ENCODE peak calls at places on chromosome 2, in eight cellular contexts. Y, V, B, A, I, N, W and M are unnamed samples.

GRCh38 chr2:96505231-96505889 is at the start of gene NEURL3:
- DNase-seq in Y (no peak), V (no peak), B (no peak), A (no peak), I (no peak), N (no peak), W (no peak), M (no peak)

GRCh38 chr2:59180111-59180510 is 939.0 kb upstream of the FANCL start:
- DNase-seq in Y (no peak), V (no peak), B (no peak), A (no peak), I (no peak), N (no peak), W (no peak), M (no peak)

GRCh38 chr2:170815746-170816498 is 765 bp upstream of the GAD1 start:
- DNase-seq in Y (no peak), V (peak; percentile 83), B (peak; percentile 26), A (peak; percentile 26), I (peak; percentile 39), N (peak; percentile 60), W (peak; percentile 33), M (no peak)

GRCh38 chr2:152037711-152038110 is 61.1 kb downstream of the CACNB4 start:
- DNase-seq in Y (peak; percentile 26), V (no peak), B (no peak), A (no peak), I (no peak), N (no peak), W (peak; percentile 68), M (peak; percentile 82)

GRCh38 chr2:241878007-241878970 is 8.8 kb downstream of the RTP5 start:
- DNase-seq in Y (peak; percentile 57), V (peak; percentile 83), B (peak; percentile 52), A (peak; percentile 43), I (peak; percentile 72), N (peak; percentile 86), W (peak; percentile 68), M (peak; percentile 88)

GRCh38 chr2:96146881-96147592 is 1.8 kb upstream of the DUSP2 start:
- DNase-seq in Y (no peak), V (no peak), B (peak; percentile 39), A (no peak), I (no peak), N (no peak), W (no peak), M (no peak)

GRCh38 chr2:135798762-135799161 is 38.2 kb downstream of the LCT start:
- DNase-seq in Y (no peak), V (peak; percentile 53), B (no peak), A (no peak), I (no peak), N (peak; percentile 14), W (no peak), M (no peak)

GRCh38 chr2:176140520-176141317 is 10.6 kb upstream of the HOXD4 start:
- DNase-seq in Y (no peak), V (peak; percentile 84), B (peak; percentile 22), A (peak; percentile 73), I (peak; percentile 27), N (peak; percentile 90), W (peak; percentile 59), M (no peak)

GRCh38 chr2:234996041-234996440 is 44.2 kb downstream of the SH3BP4 start:
- DNase-seq in Y (no peak), V (no peak), B (no peak), A (no peak), I (no peak), N (no peak), W (no peak), M (no peak)

GRCh38 chr2:204533629-204534370 is 11.5 kb upstream of the PARD3B start:
- DNase-seq in Y (no peak), V (no peak), B (no peak), A (no peak), I (no peak), N (peak; percentile 32), W (no peak), M (no peak)

GRCh38 chr2:176490061-176490861 is 221.0 kb downstream of the MTX2 start:
- DNase-seq in Y (peak; percentile 15), V (no peak), B (no peak), A (peak; percentile 12), I (no peak), N (peak; percentile 43), W (peak; percentile 61), M (peak; percentile 71)

GRCh38 chr2:32553829-32554432 is 73.9 kb upstream of the TTC27 start:
- DNase-seq in Y (no peak), V (peak; percentile 86), B (no peak), A (no peak), I (no peak), N (peak; percentile 55), W (no peak), M (no peak)

GRCh38 chr2:95109260-95109659 is 12.3 kb downstream of the MRPS5 start:
- DNase-seq in Y (no peak), V (no peak), B (no peak), A (no peak), I (no peak), N (no peak), W (no peak), M (no peak)

GRCh38 chr2:26645792-26646191 is 4.6 kb upstream of the CIB4 start:
- DNase-seq in Y (no peak), V (no peak), B (no peak), A (no peak), I (no peak), N (no peak), W (no peak), M (no peak)

GRCh38 chr2:119846021-119846420 is 86.3 kb downstream of the PTPN4 start:
- DNase-seq in Y (no peak), V (no peak), B (no peak), A (no peak), I (no peak), N (no peak), W (no peak), M (no peak)

GRCh38 chr2:173290046-173290445 is 64.6 kb upstream of the CDCA7 start:
- DNase-seq in Y (no peak), V (no peak), B (no peak), A (no peak), I (no peak), N (no peak), W (no peak), M (no peak)

GRCh38 chr2:240033330-240033678 is 3.1 kb upstream of the OR6B2 start:
- DNase-seq in Y (no peak), V (no peak), B (no peak), A (no peak), I (no peak), N (no peak), W (no peak), M (no peak)

GRCh38 chr2:45301307-45302010 is 292.2 kb upstream of the SIX2 start:
- DNase-seq in Y (no peak), V (peak; percentile 35), B (no peak), A (no peak), I (no peak), N (no peak), W (no peak), M (no peak)

GRCh38 chr2:155310589-155310988 is 612.1 kb downstream of the KCNJ3 start:
- DNase-seq in Y (no peak), V (peak; percentile 68), B (no peak), A (no peak), I (no peak), N (peak; percentile 1), W (no peak), M (no peak)

GRCh38 chr2:156687715-156688114 is 251.5 kb downstream of the GPD2 start:
- DNase-seq in Y (no peak), V (no peak), B (no peak), A (no peak), I (no peak), N (no peak), W (no peak), M (no peak)